ENCODE peak calls at places on chromosome 6, in seven cellular contexts. M is BJ, T is body of pancreas, V is choroid plexus epithelial cell, O is cardiac fibroblast, W is GM12865, S is SK-N-SH. F is an unnamed sample.

GRCh38 chr6:35794536-35795452 is 2.3 kb downstream of the CLPS start:
- DNase-seq in M (no peak), T (peak), V (no peak), O (no peak), W (no peak), S (no peak), F (no peak)

GRCh38 chr6:111918825-111919224 is 45.6 kb upstream of the FYN start:
- DNase-seq in M (no peak), T (no peak), V (peak), O (peak), W (no peak), S (no peak), F (peak)

GRCh38 chr6:113392551-113393055 is 464.5 kb upstream of the MARCKS start:
- DNase-seq in M (no peak), T (no peak), V (no peak), O (no peak), W (no peak), S (no peak), F (no peak)

GRCh38 chr6:129440691-129441090 is 269.3 kb downstream of the ARHGAP18 start:
- DNase-seq in M (peak), T (no peak), V (peak), O (peak), W (no peak), S (no peak), F (peak)

GRCh38 chr6:105879146-105879545 is 207.0 kb upstream of the PRDM1 start:
- DNase-seq in M (no peak), T (no peak), V (no peak), O (no peak), W (no peak), S (no peak), F (no peak)

GRCh38 chr6:25266425-25267135 is 12.6 kb upstream of the CARMIL1 start:
- DNase-seq in M (no peak), T (no peak), V (no peak), O (no peak), W (no peak), S (no peak), F (peak)

GRCh38 chr6:150491131-150491795 is 108.4 kb upstream of the PLEKHG1 start:
- DNase-seq in M (no peak), T (no peak), V (peak), O (peak), W (peak), S (no peak), F (peak)

GRCh38 chr6:43276180-43277082 is 21.6 kb upstream of the SLC22A7 start:
- DNase-seq in M (no peak), T (no peak), V (peak), O (no peak), W (peak), S (no peak), F (no peak)

GRCh38 chr6:71510057-71510713 is 221.6 kb downstream of the OGFRL1 start:
- DNase-seq in M (peak), T (peak), V (peak), O (peak), W (peak), S (no peak), F (peak)

GRCh38 chr6:72533601-72534000 is 88.3 kb upstream of the KCNQ5 start:
- DNase-seq in M (no peak), T (no peak), V (peak), O (no peak), W (no peak), S (no peak), F (no peak)

GRCh38 chr6:83199865-83200230 is 6.7 kb downstream of the RWDD2A start:
- DNase-seq in M (no peak), T (no peak), V (peak), O (peak), W (no peak), S (no peak), F (peak)

GRCh38 chr6:100554228-100554627 is 89.5 kb upstream of the SIM1 start:
- DNase-seq in M (no peak), T (no peak), V (no peak), O (no peak), W (no peak), S (no peak), F (no peak)

GRCh38 chr6:140344149-140344913 is 969.9 kb upstream of the CITED2 start:
- DNase-seq in M (peak), T (no peak), V (peak), O (peak), W (no peak), S (no peak), F (peak)

GRCh38 chr6:134686071-134686470 is 263.8 kb downstream of the ALDH8A1 start:
- DNase-seq in M (no peak), T (no peak), V (no peak), O (no peak), W (no peak), S (no peak), F (peak)

GRCh38 chr6:7707787-7708186 is 18.1 kb upstream of the BMP6 start:
- DNase-seq in M (no peak), T (no peak), V (peak), O (peak), W (no peak), S (no peak), F (peak)

GRCh38 chr6:36603222-36604089 is 9.3 kb downstream of the SRSF3 start:
- DNase-seq in M (no peak), T (no peak), V (no peak), O (no peak), W (no peak), S (no peak), F (no peak)

GRCh38 chr6:22966711-22967110 is 397.3 kb downstream of the HDGFL1 start:
- DNase-seq in M (no peak), T (no peak), V (no peak), O (no peak), W (no peak), S (no peak), F (no peak)

GRCh38 chr6:113050010-113050893 is 703.1 kb downstream of the RFPL4B start:
- DNase-seq in M (no peak), T (no peak), V (peak), O (peak), W (no peak), S (no peak), F (peak)

GRCh38 chr6:143652840-143653239 is 24.9 kb upstream of the PHACTR2 start:
- DNase-seq in M (no peak), T (no peak), V (no peak), O (no peak), W (no peak), S (no peak), F (no peak)

GRCh38 chr6:33983109-33983475 is 162.8 kb downstream of the GRM4 start:
- DNase-seq in M (no peak), T (peak), V (peak), O (no peak), W (no peak), S (peak), F (peak)

GRCh38 chr6:135212020-135212806 is 31.1 kb downstream of the MYB start:
- DNase-seq in M (peak), T (no peak), V (peak), O (no peak), W (no peak), S (no peak), F (peak)

GRCh38 chr6:100296810-100297544 is 167.7 kb downstream of the SIM1 start:
- DNase-seq in M (peak), T (no peak), V (peak), O (peak), W (no peak), S (no peak), F (peak)

GRCh38 chr6:169099411-169100202 is 154.0 kb downstream of the THBS2 start:
- DNase-seq in M (no peak), T (no peak), V (peak), O (peak), W (no peak), S (no peak), F (peak)
- TF ChIP-seq CTCF in M (peak), T (no peak), V (peak), O (peak), W (no peak), S (peak), F (peak)

GRCh38 chr6:108395297-108395696 is 100.4 kb downstream of the AFG1L start:
- DNase-seq in M (no peak), T (no peak), V (no peak), O (no peak), W (no peak), S (no peak), F (no peak)
- H3K4me3 ChIP-seq in M (no peak), T (no peak), V (no peak), O (no peak), W (no peak), S (no peak), F (no peak)

GRCh38 chr6:52909131-52909530 is 367 bp downstream of the GSTA3 start:
- DNase-seq in M (no peak), T (no peak), V (no peak), O (no peak), W (no peak), S (no peak), F (peak)

GRCh38 chr6:52900536-52900935 is 9.0 kb downstream of the GSTA3 start:
- DNase-seq in M (no peak), T (no peak), V (no peak), O (no peak), W (no peak), S (no peak), F (no peak)

GRCh38 chr6:52909531-52909930 is at the start of gene GSTA3:
- DNase-seq in M (no peak), T (peak), V (no peak), O (no peak), W (no peak), S (no peak), F (no peak)

GRCh38 chr6:52910091-52910490 is 593 bp upstream of the GSTA3 start:
- DNase-seq in M (no peak), T (no peak), V (no peak), O (no peak), W (no peak), S (no peak), F (no peak)

GRCh38 chr6:52904562-52905279 is 4.8 kb downstream of the GSTA3 start:
- DNase-seq in M (no peak), T (no peak), V (peak), O (peak), W (no peak), S (no peak), F (peak)
- TF ChIP-seq CTCF in M (peak), T (no peak), V (peak), O (peak), W (peak), S (peak), F (peak)

DNA sequence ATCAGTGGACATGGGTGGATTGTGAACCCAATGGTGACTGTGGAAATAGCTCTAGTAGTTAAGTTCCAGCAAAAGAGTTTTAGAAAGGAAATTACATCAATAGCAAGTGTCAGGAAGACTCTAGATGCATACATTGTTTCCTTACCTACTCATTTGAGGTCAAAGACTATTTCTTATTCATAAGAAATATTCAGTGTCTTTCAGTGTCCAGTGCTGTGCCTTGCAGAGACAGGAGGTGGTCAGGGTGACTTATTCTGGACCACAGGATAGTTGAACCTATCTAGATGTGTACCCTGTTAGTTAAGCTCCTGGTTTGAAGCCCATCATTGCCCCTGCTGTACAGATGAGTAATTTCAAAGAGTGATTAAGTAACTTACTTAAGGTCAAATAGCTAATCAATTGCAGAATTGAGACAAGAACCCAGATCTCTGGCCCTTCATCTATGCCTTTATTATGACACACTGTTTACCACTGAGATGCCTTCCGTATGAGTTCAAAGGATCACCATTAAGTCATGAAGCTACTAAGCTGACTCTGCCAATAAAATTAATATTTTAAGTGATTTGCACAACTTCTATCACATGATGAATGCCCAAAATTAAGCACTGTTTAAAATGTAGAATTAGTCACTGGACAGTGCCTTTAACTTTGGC is 136.1 kb downstream of the PDSS2 start:
- DNase-seq in M (peak), T (no peak), V (peak), O (no peak), W (no peak), S (no peak), F (peak)
- H3K4me3 ChIP-seq in M (no peak), T (no peak), V (no peak), O (no peak), W (no peak), S (no peak), F (no peak)

GRCh38 chr6:11325431-11325830 is 93.0 kb upstream of the NEDD9 start:
- DNase-seq in M (no peak), T (no peak), V (no peak), O (no peak), W (no peak), S (no peak), F (no peak)

GRCh38 chr6:11320914-11321549 is 88.6 kb upstream of the NEDD9 start:
- DNase-seq in M (no peak), T (no peak), V (no peak), O (no peak), W (no peak), S (no peak), F (peak)

GRCh38 chr6:11324453-11325023 is 92.1 kb upstream of the NEDD9 start:
- DNase-seq in M (no peak), T (no peak), V (peak), O (no peak), W (peak), S (no peak), F (no peak)

GRCh38 chr6:11322252-11322885 is 89.9 kb upstream of the NEDD9 start:
- DNase-seq in M (no peak), T (no peak), V (no peak), O (no peak), W (peak), S (no peak), F (no peak)

DNA sequence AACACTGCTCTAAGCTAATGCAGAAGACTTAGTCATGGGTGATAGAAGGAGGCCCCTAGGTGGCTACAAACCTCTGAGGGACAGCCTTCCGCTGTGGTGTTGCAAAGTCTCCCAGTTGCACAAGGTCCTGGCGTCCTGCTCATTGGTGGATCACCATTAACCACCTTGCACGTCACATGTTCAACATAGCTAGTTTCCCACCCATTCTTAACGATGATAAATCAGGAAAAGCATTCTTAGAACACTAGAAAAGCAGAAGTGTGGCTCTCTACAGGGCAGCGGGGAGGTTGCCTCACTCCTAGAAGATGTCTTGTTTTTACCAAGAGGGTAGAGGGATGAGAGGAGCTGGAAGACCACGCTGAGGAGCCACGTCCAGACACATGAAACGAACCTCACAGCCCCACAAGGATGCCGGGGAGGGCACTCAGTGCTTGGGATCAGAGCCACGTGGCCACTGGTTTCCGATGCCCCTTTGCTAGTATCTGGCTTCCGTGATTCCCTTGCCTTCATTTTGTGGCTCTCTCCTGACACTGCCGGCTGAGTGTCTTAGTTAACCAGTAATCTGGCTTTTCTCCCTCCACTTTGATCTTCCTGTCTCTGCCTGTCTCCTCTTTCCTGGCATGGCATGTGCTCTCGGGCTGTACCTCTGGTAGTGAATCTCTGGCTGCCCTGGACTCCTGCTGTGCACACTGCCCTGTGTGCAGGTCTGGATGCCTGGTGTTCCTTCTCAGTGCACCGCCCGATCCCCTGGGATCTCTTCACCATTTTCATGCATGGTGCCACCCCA is 91.4 kb upstream of the NEDD9 start:
- DNase-seq in M (no peak), T (no peak), V (no peak), O (no peak), W (peak), S (no peak), F (no peak)
- TF ChIP-seq CTCF in M (no peak), T (no peak), V (no peak), O (no peak), W (no peak), S (no peak), F (no peak)

GRCh38 chr6:168384045-168385038 is 56.6 kb upstream of the SMOC2 start:
- DNase-seq in M (no peak), T (no peak), V (no peak), O (peak), W (no peak), S (no peak), F (peak)
- H3K4me3 ChIP-seq in M (no peak), T (no peak), V (no peak), O (no peak), W (no peak), S (no peak), F (no peak)

GRCh38 chr6:17506962-17507361 is 93.1 kb upstream of the FAM8A1 start:
- DNase-seq in M (no peak), T (no peak), V (no peak), O (no peak), W (no peak), S (no peak), F (no peak)
- TF ChIP-seq CTCF in M (no peak), T (no peak), V (no peak), O (no peak), W (no peak), S (no peak), F (no peak)

GRCh38 chr6:44297063-44298038 is 15.8 kb downstream of the AARS2 start:
- DNase-seq in M (no peak), T (no peak), V (peak), O (peak), W (no peak), S (peak), F (no peak)
- H3K4me3 ChIP-seq in M (peak), T (no peak), V (peak), O (peak), W (no peak), S (peak), F (peak)

F was measured in fibroblast of mammary gland.